ENCODE peak calls at places on chromosomes 13 and 19, in four cellular contexts. One of them, this sample, is unnamed. For H3K27me3, the result is how much of the 10 kb centered on the place peaks cover.

GRCh38 chr19:16104722-16105121 is 7.0 kb upstream of the RAB8A start:
- DNase-seq in lower lobe of right lung: no peak
- DNase-seq in heart left ventricle: no peak
- DNase-seq in spleen: no peak
- DNase-seq in this sample: no peak

GRCh38 chr13:109734002-109734785 is 52.2 kb downstream of the IRS2 start:
- DNase-seq in heart left ventricle: no peak
- DNase-seq in spleen: no peak
- DNase-seq in lower lobe of right lung: no peak
- DNase-seq in this sample: no peak

GRCh38 chr13:97279913-97280312 is 57.8 kb downstream of the MBNL2 start:
- DNase-seq in spleen: no peak
- DNase-seq in lower lobe of right lung: no peak
- DNase-seq in heart left ventricle: no peak
- DNase-seq in this sample: no peak

GRCh38 chr19:33465834-33466233 is 55.8 kb downstream of the PEPD start:
- DNase-seq in heart left ventricle: no peak
- DNase-seq in lower lobe of right lung: no peak
- DNase-seq in spleen: no peak
- DNase-seq in this sample: no peak

GRCh38 chr13:22062478-22063205 is 391.8 kb downstream of the FGF9 start:
- DNase-seq in heart left ventricle: no peak
- DNase-seq in spleen: no peak
- DNase-seq in lower lobe of right lung: no peak
- DNase-seq in this sample: no peak

GRCh38 chr19:7263521-7263920 is 30.7 kb downstream of the INSR start:
- DNase-seq in heart left ventricle: no peak
- DNase-seq in spleen: no peak
- DNase-seq in lower lobe of right lung: no peak
- DNase-seq in this sample: no peak

GRCh38 chr19:29533578-29534544 is 8.1 kb downstream of the VSTM2B start:
- DNase-seq in spleen: peak
- DNase-seq in heart left ventricle: peak
- DNase-seq in lower lobe of right lung: no peak
- DNase-seq in this sample: no peak

GRCh38 chr19:47848871-47849473 is 10.1 kb upstream of the TPRX2 start:
- DNase-seq in lower lobe of right lung: peak
- DNase-seq in heart left ventricle: no peak
- DNase-seq in spleen: peak
- DNase-seq in this sample: peak

GRCh38 chr13:32824671-32825070 is 191.6 kb upstream of the KL start:
- DNase-seq in lower lobe of right lung: no peak
- DNase-seq in spleen: no peak
- DNase-seq in heart left ventricle: no peak
- DNase-seq in this sample: no peak

GRCh38 chr19:5682293-5682592 is 1.4 kb downstream of the HSD11B1L start:
- DNase-seq in lower lobe of right lung: no peak
- DNase-seq in heart left ventricle: no peak
- DNase-seq in spleen: no peak
- DNase-seq in this sample: no peak

GRCh38 chr13:113637262-113638160 is 20.5 kb downstream of the ATP4B start:
- DNase-seq in heart left ventricle: peak
- DNase-seq in lower lobe of right lung: no peak
- DNase-seq in spleen: peak
- DNase-seq in this sample: no peak

GRCh38 chr13:110327036-110327790 is 20.1 kb downstream of the COL4A2 start:
- DNase-seq in heart left ventricle: no peak
- DNase-seq in lower lobe of right lung: no peak
- DNase-seq in spleen: no peak
- DNase-seq in this sample: peak

GRCh38 chr13:30829145-30829544 is 76.9 kb upstream of the MEDAG start:
- DNase-seq in heart left ventricle: no peak
- DNase-seq in spleen: no peak
- DNase-seq in lower lobe of right lung: no peak
- DNase-seq in this sample: no peak

GRCh38 chr19:18386543-18387251 is 739 bp downstream of the GDF15 start:
- DNase-seq in spleen: no peak
- DNase-seq in heart left ventricle: no peak
- DNase-seq in lower lobe of right lung: no peak
- DNase-seq in this sample: no peak

GRCh38 chr13:97659602-97660001 is 225.6 kb downstream of the RAP2A start:
- DNase-seq in spleen: no peak
- DNase-seq in heart left ventricle: no peak
- DNase-seq in lower lobe of right lung: no peak
- DNase-seq in this sample: peak

GRCh38 chr19:56969726-56970125 is 129.2 kb upstream of the PEG3 start:
- DNase-seq in lower lobe of right lung: no peak
- DNase-seq in spleen: no peak
- DNase-seq in heart left ventricle: no peak
- DNase-seq in this sample: no peak

GRCh38 chr19:7355151-7355845 is 6.6 kb downstream of the ARHGEF18 start:
- DNase-seq in spleen: peak
- DNase-seq in lower lobe of right lung: no peak
- DNase-seq in heart left ventricle: no peak
- DNase-seq in this sample: no peak

GRCh38 chr13:52454459-52454824 is 836 bp upstream of the CKAP2 start:
- DNase-seq in spleen: peak
- DNase-seq in heart left ventricle: no peak
- DNase-seq in lower lobe of right lung: no peak
- DNase-seq in this sample: peak

GRCh38 chr13:45954861-45955595 is 97.5 kb downstream of the ZC3H13 start:
- DNase-seq in lower lobe of right lung: no peak
- DNase-seq in spleen: no peak
- DNase-seq in heart left ventricle: no peak
- DNase-seq in this sample: no peak
- TF ChIP-seq CTCF in lower lobe of right lung: no peak
- TF ChIP-seq CTCF in spleen: no peak
- TF ChIP-seq CTCF in heart left ventricle: no peak
- TF ChIP-seq CTCF in this sample: no peak

GRCh38 chr13:29161653-29162052 is 341.5 kb downstream of the MTUS2 start:
- DNase-seq in spleen: no peak
- DNase-seq in lower lobe of right lung: no peak
- DNase-seq in heart left ventricle: no peak
- DNase-seq in this sample: no peak
- H3K27ac ChIP-seq in spleen: no peak
- H3K27ac ChIP-seq in lower lobe of right lung: no peak
- H3K27ac ChIP-seq in heart left ventricle: no peak
- H3K27ac ChIP-seq in this sample: no peak

GRCh38 chr19:3275583-3276340 is 51.3 kb downstream of the CELF5 start:
- DNase-seq in spleen: peak
- DNase-seq in heart left ventricle: peak
- DNase-seq in lower lobe of right lung: peak
- DNase-seq in this sample: peak
- H3K27me3 ChIP-seq in spleen: under half
- H3K27me3 ChIP-seq in heart left ventricle: under half
- H3K27me3 ChIP-seq in lower lobe of right lung: under half
- H3K27me3 ChIP-seq in this sample: under half

DNA sequence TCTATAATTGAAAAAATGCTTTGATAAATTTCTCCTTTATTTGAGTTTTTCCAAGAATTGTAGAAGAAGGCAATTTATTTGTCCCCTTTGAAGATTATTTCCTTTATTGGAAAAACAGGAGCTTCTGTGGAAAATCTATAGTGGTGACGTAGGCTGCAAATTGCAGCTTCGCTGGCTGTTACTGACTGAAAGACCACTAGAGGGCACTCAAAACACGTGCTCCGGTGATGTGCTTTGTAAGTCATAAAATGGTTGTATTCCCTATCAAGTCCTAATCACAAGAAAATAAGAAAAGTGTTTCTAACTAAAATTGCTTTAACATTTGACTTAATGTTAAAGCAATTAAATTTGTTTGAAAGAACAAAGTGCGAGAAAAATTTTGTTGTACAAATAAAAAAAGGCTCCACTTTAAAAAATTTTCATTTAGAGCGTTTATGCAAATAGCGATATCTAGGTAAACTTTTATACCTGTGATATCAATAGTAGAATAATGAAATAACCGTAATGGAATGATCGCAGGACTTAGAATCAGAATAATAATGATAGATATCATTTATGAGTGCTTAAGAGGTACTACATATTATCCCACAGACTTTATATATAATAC is 638.2 kb upstream of the SPRY2 start:
- DNase-seq in spleen: no peak
- DNase-seq in heart left ventricle: peak
- DNase-seq in lower lobe of right lung: peak
- DNase-seq in this sample: peak
- TF ChIP-seq CTCF in spleen: peak
- TF ChIP-seq CTCF in heart left ventricle: peak
- TF ChIP-seq CTCF in lower lobe of right lung: peak
- TF ChIP-seq CTCF in this sample: peak